ENCODE peak calls at places on chromosomes 7 and 10, in four cellular contexts. K is upper lobe of left lung, J is psoas muscle, T is Peyer's patch. S is an unnamed sample.

GRCh38 chr7:4006687-4007086 is 675.4 kb upstream of the FOXK1 start:
- DNase-seq in K (no peak), J (no peak), T (no peak), S (no peak)

GRCh38 chr7:47571355-47572100 is 10.4 kb downstream of the TNS3 start:
- DNase-seq in K (peak; percentile 70), J (peak; percentile 86), T (peak; percentile 72), S (no peak)

GRCh38 chr10:119658274-119658673 is 7.1 kb downstream of the BAG3 start:
- DNase-seq in K (peak; percentile 92), J (peak; percentile 96), T (peak; percentile 83), S (no peak)

GRCh38 chr10:129470103-129470851 is 3.2 kb downstream of the MGMT start:
- DNase-seq in K (no peak), J (no peak), T (no peak), S (no peak)

GRCh38 chr10:32983333-32983909 is 25.4 kb upstream of the ITGB1 start:
- DNase-seq in K (no peak), J (no peak), T (peak; percentile 60), S (no peak)

GRCh38 chr10:93904901-93905300 is 11.1 kb downstream of the SLC35G1 start:
- DNase-seq in K (no peak), J (no peak), T (no peak), S (no peak)

GRCh38 chr10:30436200-30436599 is 2.2 kb downstream of the MAP3K8 start:
- DNase-seq in K (peak; percentile 81), J (no peak), T (no peak), S (no peak)

GRCh38 chr10:23172846-23173548 is 19.1 kb upstream of the PTF1A start:
- DNase-seq in K (no peak), J (no peak), T (no peak), S (no peak)

GRCh38 chr10:96626795-96627194 is 40.0 kb upstream of the TM9SF3 start:
- DNase-seq in K (no peak), J (no peak), T (no peak), S (peak; percentile 37)

GRCh38 chr10:32039745-32040144 is 16.5 kb downstream of the KIF5B start:
- DNase-seq in K (no peak), J (no peak), T (no peak), S (no peak)

GRCh38 chr7:94701555-94701973 is 45.6 kb upstream of the SGCE start:
- DNase-seq in K (no peak), J (no peak), T (no peak), S (no peak)

GRCh38 chr7:101330011-101330484 is 8.4 kb upstream of the IFT22 start:
- DNase-seq in K (no peak), J (no peak), T (no peak), S (no peak)

DNA sequence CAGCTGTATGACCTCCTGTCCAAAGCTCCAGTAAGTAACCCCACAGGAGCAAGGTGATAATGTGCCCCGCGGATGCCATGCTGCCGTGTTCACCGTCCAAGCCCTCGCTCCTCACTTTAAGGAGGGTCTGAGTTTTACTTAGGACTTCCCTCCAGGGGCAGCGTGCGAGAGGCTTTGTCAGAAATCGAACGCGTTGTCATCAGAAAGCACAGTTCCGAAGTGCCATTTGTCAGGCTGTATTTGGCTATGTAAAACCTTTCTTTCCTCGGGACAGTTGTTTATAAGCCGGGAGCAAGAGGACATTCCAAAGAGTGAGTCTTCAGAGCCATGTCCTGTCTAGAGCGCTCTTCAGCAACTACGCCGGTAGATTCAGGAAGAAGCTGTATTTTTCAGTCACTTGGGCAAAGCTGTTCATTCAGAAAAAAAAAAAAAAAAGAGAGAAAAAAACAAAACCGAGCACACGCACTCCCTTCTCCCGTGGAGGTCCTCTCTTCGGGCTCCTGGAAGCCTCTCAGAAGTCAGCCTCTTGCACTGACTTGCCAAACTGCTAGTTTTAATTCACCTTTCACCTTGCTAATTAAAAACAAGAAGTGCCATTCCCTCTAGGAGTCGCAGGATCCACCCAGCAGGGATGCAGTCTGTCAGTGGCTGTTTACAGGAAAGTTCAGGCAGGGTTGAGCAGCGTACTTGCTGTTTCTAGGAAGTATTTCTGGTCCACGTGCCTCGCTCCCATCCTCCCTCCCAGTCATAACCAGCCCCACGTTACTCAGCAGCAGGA is at the start of gene SEMA3E:
- DNase-seq in K (peak; percentile 20), J (no peak), T (no peak), S (no peak)
- H3K4me3 ChIP-seq in K (peak within 1 kb of the TSS; percentile 45), J (peak within 1 kb of the TSS; percentile 45), T (peak within 1 kb of the TSS; percentile 31), S (no peak within 1 kb of the TSS)

GRCh38 chr10:100571069-100571817 is 35.5 kb downstream of the HIF1AN start:
- DNase-seq in K (no peak), J (no peak), T (peak; percentile 27), S (no peak)

GRCh38 chr10:100570518-100570865 is 34.7 kb downstream of the HIF1AN start:
- DNase-seq in K (no peak), J (no peak), T (peak; percentile 37), S (no peak)

GRCh38 chr10:100579261-100579660 is 43.5 kb downstream of the HIF1AN start:
- DNase-seq in K (no peak), J (no peak), T (peak; percentile 18), S (no peak)

GRCh38 chr10:100579691-100580090 is 43.9 kb downstream of the HIF1AN start:
- DNase-seq in K (no peak), J (no peak), T (no peak), S (no peak)

DNA sequence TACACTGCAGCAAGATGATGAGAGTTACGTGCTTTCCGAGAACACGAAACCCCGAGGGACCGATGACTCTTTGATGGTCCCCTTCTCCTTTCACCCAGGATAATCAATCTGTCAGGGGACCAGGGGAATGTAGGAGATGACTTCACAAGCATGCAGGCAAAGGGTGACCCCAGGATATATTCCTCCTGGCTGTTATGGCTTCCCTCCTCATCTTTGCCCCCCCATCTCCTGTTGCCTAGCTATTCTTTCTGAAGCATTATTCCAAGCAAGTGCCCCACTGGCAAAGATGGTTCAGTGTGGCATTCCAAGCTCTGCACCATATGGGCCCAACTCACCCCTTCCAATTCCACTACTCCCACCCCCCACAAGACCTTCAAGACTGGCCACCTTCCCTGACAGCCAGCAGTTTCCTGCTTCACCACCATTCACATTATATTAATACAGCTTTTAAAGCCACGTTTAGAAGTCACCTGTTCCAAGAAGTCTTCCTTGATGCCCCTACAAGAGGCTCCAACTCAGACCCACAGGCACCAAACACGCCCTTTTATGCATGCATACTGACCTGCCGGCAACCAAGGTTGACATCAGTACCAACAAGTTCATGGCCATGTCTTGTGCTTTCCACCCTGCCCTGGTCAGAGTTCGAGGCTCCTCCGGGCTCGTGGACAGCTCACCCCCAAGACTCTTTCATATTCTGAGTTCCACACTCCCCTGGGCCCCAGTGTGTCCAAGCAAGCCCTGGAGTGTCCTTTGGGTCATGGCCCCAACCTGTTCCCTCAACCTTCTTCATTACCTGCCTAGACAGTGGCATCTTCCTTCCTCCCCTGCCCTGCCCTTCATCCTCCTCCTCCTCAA is 40.3 kb downstream of the HIF1AN start:
- DNase-seq in K (no peak), J (no peak), T (peak; percentile 40), S (no peak)
- H3K27me3 ChIP-seq in K (no peaks in the 10 kb centered on the region), J (peaks cover 51% of the 10 kb centered on the region), T (no peaks in the 10 kb centered on the region), S (peaks cover 5% of the 10 kb centered on the region)

GRCh38 chr10:13990918-13991317 is 339.8 kb downstream of the FRMD4A start:
- DNase-seq in K (no peak), J (peak; percentile 68), T (no peak), S (no peak)
- H3K4me3 ChIP-seq in K (peak overlapping the region; percentile 19), J (peak overlapping the region; percentile 16), T (no peak overlapping the region), S (no peak overlapping the region)

GRCh38 chr7:252981-253380 is 37.0 kb upstream of the FOXL3 start:
- DNase-seq in K (no peak), J (peak; percentile 82), T (no peak), S (no peak)

GRCh38 chr7:251005-251404 is 39.0 kb upstream of the FOXL3 start:
- DNase-seq in K (no peak), J (no peak), T (no peak), S (no peak)

GRCh38 chr7:252216-252965 is 37.6 kb upstream of the FOXL3 start:
- DNase-seq in K (no peak), J (no peak), T (no peak), S (no peak)

GRCh38 chr7:250523-250922 is 39.4 kb upstream of the FOXL3 start:
- DNase-seq in K (no peak), J (no peak), T (no peak), S (no peak)

DNA sequence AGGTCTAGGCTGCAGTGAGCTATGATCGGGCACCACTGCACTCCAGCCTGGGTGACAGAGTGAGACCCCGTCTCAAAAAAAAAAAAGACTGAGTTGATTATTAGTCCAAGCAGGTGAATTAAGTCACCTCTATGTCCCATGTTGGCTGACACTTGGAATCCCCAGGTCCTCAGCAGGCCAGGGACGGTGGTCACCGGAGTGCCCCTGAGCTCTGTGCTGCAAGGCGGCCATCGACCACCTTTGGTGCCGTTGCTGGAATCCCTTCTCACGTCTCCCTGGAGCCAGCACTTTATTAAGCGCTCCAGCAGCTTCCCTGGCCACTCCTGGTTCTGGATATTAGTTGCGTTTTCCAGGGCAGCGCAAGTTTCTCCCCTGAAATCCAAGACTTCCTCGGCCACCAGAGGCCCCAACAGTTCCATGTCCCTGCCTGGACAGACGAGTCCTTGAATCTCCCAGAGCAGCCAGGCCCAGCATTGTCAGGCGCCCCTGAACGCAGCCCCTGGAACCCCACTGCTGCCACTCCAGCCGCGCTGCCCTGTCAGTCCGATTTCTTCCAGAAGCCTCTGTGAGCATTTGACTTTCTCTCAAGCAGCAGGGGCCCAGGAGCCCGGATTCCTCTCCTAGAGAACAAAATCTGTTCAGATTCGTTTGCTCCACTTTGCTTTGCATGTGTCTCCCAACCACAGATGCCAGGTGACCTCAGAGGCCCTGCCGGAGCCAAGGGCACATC is 38.4 kb upstream of the FOXL3 start:
- DNase-seq in K (no peak), J (no peak), T (no peak), S (no peak)
- H3K27me3 ChIP-seq in K (no peaks in the 10 kb centered on the region), J (no peaks in the 10 kb centered on the region), T (no peaks in the 10 kb centered on the region), S (no peaks in the 10 kb centered on the region)

DNA sequence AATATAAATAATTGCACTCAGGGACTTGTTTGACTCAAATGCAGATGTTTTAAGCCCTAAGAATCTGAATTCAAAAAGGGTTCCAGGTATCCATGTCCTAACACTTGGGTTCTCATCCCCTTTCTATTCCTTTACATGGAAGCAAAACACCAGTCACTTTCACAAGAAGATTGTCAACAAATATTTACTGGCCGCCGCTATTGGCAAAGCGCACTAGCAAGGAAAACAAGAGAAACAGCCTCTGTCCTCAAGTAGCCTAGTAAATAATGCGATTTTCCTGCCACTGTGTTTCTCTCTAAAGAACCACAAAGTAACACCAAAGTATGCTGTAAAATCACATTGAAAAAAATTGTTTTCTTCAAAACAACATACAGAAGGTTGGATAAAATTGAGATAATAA is 66.7 kb upstream of the EZH2 start:
- DNase-seq in K (no peak), J (no peak), T (no peak), S (no peak)
- H3K4me3 ChIP-seq in K (no peak overlapping the region), J (no peak overlapping the region), T (no peak overlapping the region), S (no peak overlapping the region)

DNA sequence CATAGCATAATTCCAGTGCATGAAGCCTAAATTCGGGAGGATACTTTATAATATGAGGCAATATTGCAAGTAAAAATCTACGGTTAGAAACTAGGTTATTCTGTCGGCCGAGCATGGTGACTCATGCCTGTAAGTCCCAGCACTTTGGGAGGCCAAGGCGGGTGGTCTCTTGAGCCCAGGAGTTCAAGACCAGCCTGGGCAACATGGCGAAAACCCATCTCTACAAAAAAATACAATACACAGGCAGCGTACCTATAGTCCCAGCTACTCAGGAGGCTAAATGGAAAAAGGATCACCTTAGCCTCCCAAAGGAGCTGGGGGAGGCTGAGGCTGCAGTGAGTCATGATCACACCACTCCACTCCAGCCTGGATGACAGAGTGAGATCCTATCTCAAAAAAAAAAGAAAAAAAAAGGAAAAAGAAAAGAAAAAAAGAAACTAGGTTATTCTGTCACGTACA is 14.2 kb downstream of the SKAP2 start:
- DNase-seq in K (no peak), J (no peak), T (no peak), S (no peak)
- H3K27me3 ChIP-seq in K (no peaks in the 10 kb centered on the region), J (peaks cover 3% of the 10 kb centered on the region), T (no peaks in the 10 kb centered on the region), S (peaks cover under 1% of the 10 kb centered on the region)